ENCODE peak calls at places on chromosomes 2 and 18, in seven cellular contexts. V is DMS 273 treated with DMSO at 0.1 percent for 48 hours; S is stimulated activated CD4-positive, alpha-beta T cell treated with anti-CD3 and anti-CD28 coated beads, Interleukin-2, amount 100 ng/mL, for 48 hours; C is EH; T is ecto neural progenitor cell; Q is epithelial cell of esophagus; M is hepatocyte. A is an unnamed sample.

GRCh38 chr2:2674836-2675235 is 343.8 kb upstream of the MYT1L start:
- DNase-seq in V (no peak), S (no peak), C (no peak), T (no peak), Q (no peak), M (no peak), A (no peak)

GRCh38 chr2:239954166-239955085 is 70.7 kb downstream of the NDUFA10 start:
- DNase-seq in V (no peak), S (no peak), C (peak; percentile 18), T (no peak), Q (peak; percentile 24), M (no peak), A (no peak)

GRCh38 chr2:219297766-219298456 is 11.3 kb downstream of the PTPRN start:
- DNase-seq in V (no peak), S (no peak), C (no peak), T (no peak), Q (no peak), M (no peak), A (no peak)

GRCh38 chr2:136378712-136379595 is 261.0 kb upstream of the CXCR4 start:
- DNase-seq in V (peak; percentile 24), S (peak; percentile 62), C (peak; percentile 32), T (peak; percentile 77), Q (peak; percentile 65), M (peak; percentile 67), A (peak; percentile 34)

GRCh38 chr2:181566643-181567042 is 90.3 kb downstream of the CERKL start:
- DNase-seq in V (no peak), S (no peak), C (no peak), T (no peak), Q (no peak), M (no peak), A (no peak)

GRCh38 chr18:72623444-72623843 is 79.3 kb upstream of the CBLN2 start:
- DNase-seq in V (no peak), S (no peak), C (no peak), T (no peak), Q (no peak), M (no peak), A (no peak)

GRCh38 chr2:239225456-239225855 is 175.4 kb downstream of the HDAC4 start:
- DNase-seq in V (no peak), S (no peak), C (no peak), T (no peak), Q (no peak), M (no peak), A (no peak)

GRCh38 chr2:37985333-37985732 is 60.2 kb downstream of the RMDN2 start:
- DNase-seq in V (no peak), S (no peak), C (peak; percentile 19), T (no peak), Q (peak; percentile 73), M (no peak), A (no peak)

GRCh38 chr18:8423051-8423558 is 186.1 kb upstream of the RAB12 start:
- DNase-seq in V (no peak), S (no peak), C (peak; percentile 66), T (no peak), Q (peak; percentile 78), M (peak; percentile 41), A (peak; percentile 48)

GRCh38 chr2:68466361-68466777 is 725 bp downstream of the FBXO48 start:
- DNase-seq in V (no peak), S (peak; percentile 49), C (peak; percentile 65), T (no peak), Q (peak; percentile 84), M (peak; percentile 40), A (no peak)

GRCh38 chr2:170974304-170974993 is 45.4 kb downstream of the GORASP2 start:
- DNase-seq in V (no peak), S (no peak), C (peak; percentile 65), T (no peak), Q (peak; percentile 48), M (peak; percentile 27), A (no peak)

GRCh38 chr18:43589611-43590151 is 312.4 kb upstream of the SYT4 start:
- DNase-seq in V (no peak), S (no peak), C (no peak), T (no peak), Q (no peak), M (no peak), A (no peak)

GRCh38 chr2:241558532-241559488 is at the start of gene BOK:
- DNase-seq in V (no peak), S (no peak), C (peak; percentile 83), T (peak; percentile 79), Q (peak; percentile 85), M (peak; percentile 77), A (peak; percentile 88)

GRCh38 chr2:218033208-218033589 is 30.4 kb upstream of the TNS1 start:
- DNase-seq in V (no peak), S (no peak), C (no peak), T (peak; percentile 43), Q (no peak), M (no peak), A (no peak)

GRCh38 chr18:23718731-23719130 is 29.5 kb downstream of the LAMA3 start:
- DNase-seq in V (no peak), S (no peak), C (peak; percentile 48), T (no peak), Q (peak; percentile 16), M (no peak), A (no peak)

GRCh38 chr2:88735853-88736252 is 44.4 kb downstream of the RPIA start:
- DNase-seq in V (no peak), S (no peak), C (no peak), T (no peak), Q (peak; percentile 55), M (peak; percentile 13), A (no peak)

GRCh38 chr18:78776151-78776550 is 203.5 kb upstream of the SALL3 start:
- DNase-seq in V (no peak), S (no peak), C (no peak), T (no peak), Q (no peak), M (no peak), A (no peak)

GRCh38 chr2:211228559-211228958 is 672.2 kb downstream of the CPS1 start:
- DNase-seq in V (no peak), S (no peak), C (no peak), T (no peak), Q (no peak), M (peak; percentile 5), A (no peak)

GRCh38 chr2:65431417-65432226 is 777 bp downstream of the SPRED2 start:
- DNase-seq in V (no peak), S (peak; percentile 23), C (peak; percentile 50), T (peak; percentile 71), Q (peak; percentile 38), M (peak; percentile 68), A (peak; percentile 24)

GRCh38 chr2:23385351-23385747 is 370 bp downstream of the KLHL29 start:
- DNase-seq in V (no peak), S (no peak), C (peak; percentile 67), T (peak; percentile 62), Q (peak; percentile 55), M (peak; percentile 54), A (no peak)

GRCh38 chr2:63488118-63488713 is 100.1 kb downstream of the WDPCP start:
- DNase-seq in V (no peak), S (no peak), C (peak; percentile 42), T (no peak), Q (peak; percentile 45), M (peak; percentile 50), A (peak; percentile 18)

A was measured in HTR-8/SVneo.